ENCODE peak calls at places on chromosomes 4 and X, in nine cellular contexts. One of them, this sample, is unnamed. For H3K4me1, the result is how much of the 10 kb centered on the place peaks cover.

GRCh38 chr4:144906181-144906895 is 191.7 kb downstream of the ANAPC10 start:
- DNase-seq in A549: no peak
- DNase-seq in heart right ventricle: no peak
- DNase-seq in neural progenitor cell: no peak
- DNase-seq in pancreas: no peak
- DNase-seq in CD8-positive, alpha-beta T cell: no peak
- DNase-seq in CD4-positive, alpha-beta memory T cell: no peak
- DNase-seq in iPS DF 6.9: no peak
- DNase-seq in Panc1: no peak
- DNase-seq in this sample: peak

GRCh38 chrX:22666441-22666840 is 333.3 kb upstream of the DDX53 start:
- DNase-seq in A549: no peak
- DNase-seq in heart right ventricle: peak
- DNase-seq in neural progenitor cell: peak
- DNase-seq in pancreas: no peak
- DNase-seq in CD8-positive, alpha-beta T cell: no peak
- DNase-seq in CD4-positive, alpha-beta memory T cell: no peak
- DNase-seq in iPS DF 6.9: no peak
- DNase-seq in Panc1: no peak
- DNase-seq in this sample: peak

GRCh38 chr4:15400911-15401671 is 26.7 kb upstream of the C1QTNF7 start:
- DNase-seq in A549: no peak
- DNase-seq in heart right ventricle: peak
- DNase-seq in neural progenitor cell: no peak
- DNase-seq in pancreas: no peak
- DNase-seq in CD8-positive, alpha-beta T cell: peak
- DNase-seq in CD4-positive, alpha-beta memory T cell: peak
- DNase-seq in iPS DF 6.9: no peak
- DNase-seq in Panc1: no peak
- DNase-seq in this sample: peak

GRCh38 chr4:61003301-61003700 is 196.8 kb upstream of the ADGRL3 start:
- DNase-seq in A549: no peak
- DNase-seq in heart right ventricle: no peak
- DNase-seq in neural progenitor cell: no peak
- DNase-seq in pancreas: no peak
- DNase-seq in CD8-positive, alpha-beta T cell: no peak
- DNase-seq in CD4-positive, alpha-beta memory T cell: no peak
- DNase-seq in iPS DF 6.9: no peak
- DNase-seq in Panc1: no peak
- DNase-seq in this sample: no peak

GRCh38 chr4:8323947-8324555 is 54.5 kb downstream of the HTRA3 start:
- DNase-seq in A549: no peak
- DNase-seq in heart right ventricle: peak
- DNase-seq in neural progenitor cell: no peak
- DNase-seq in pancreas: no peak
- DNase-seq in CD8-positive, alpha-beta T cell: no peak
- DNase-seq in CD4-positive, alpha-beta memory T cell: no peak
- DNase-seq in iPS DF 6.9: no peak
- DNase-seq in Panc1: no peak
- DNase-seq in this sample: no peak

GRCh38 chr4:47374477-47374876 is 89.0 kb downstream of the COMMD8 start:
- DNase-seq in A549: no peak
- DNase-seq in heart right ventricle: no peak
- DNase-seq in neural progenitor cell: no peak
- DNase-seq in pancreas: no peak
- DNase-seq in CD8-positive, alpha-beta T cell: no peak
- DNase-seq in CD4-positive, alpha-beta memory T cell: no peak
- DNase-seq in iPS DF 6.9: no peak
- DNase-seq in Panc1: peak
- DNase-seq in this sample: no peak

GRCh38 chr4:182204042-182204441 is 39.2 kb upstream of the TENM3 start:
- DNase-seq in A549: no peak
- DNase-seq in heart right ventricle: no peak
- DNase-seq in neural progenitor cell: no peak
- DNase-seq in pancreas: no peak
- DNase-seq in CD8-positive, alpha-beta T cell: no peak
- DNase-seq in CD4-positive, alpha-beta memory T cell: no peak
- DNase-seq in iPS DF 6.9: no peak
- DNase-seq in Panc1: no peak
- DNase-seq in this sample: no peak

GRCh38 chrX:135585153-135585552 is 64.7 kb downstream of the INTS6L start:
- DNase-seq in A549: no peak
- DNase-seq in heart right ventricle: no peak
- DNase-seq in neural progenitor cell: no peak
- DNase-seq in pancreas: no peak
- DNase-seq in CD8-positive, alpha-beta T cell: no peak
- DNase-seq in CD4-positive, alpha-beta memory T cell: no peak
- DNase-seq in iPS DF 6.9: no peak
- DNase-seq in Panc1: no peak
- DNase-seq in this sample: no peak

GRCh38 chr4:174563399-174563798 is 41.1 kb upstream of the HPGD start:
- DNase-seq in A549: no peak
- DNase-seq in heart right ventricle: no peak
- DNase-seq in neural progenitor cell: no peak
- DNase-seq in pancreas: no peak
- DNase-seq in CD8-positive, alpha-beta T cell: no peak
- DNase-seq in CD4-positive, alpha-beta memory T cell: no peak
- DNase-seq in iPS DF 6.9: no peak
- DNase-seq in Panc1: no peak
- DNase-seq in this sample: no peak

GRCh38 chr4:10074767-10075105 is 41.9 kb downstream of the WDR1 start:
- DNase-seq in A549: peak
- DNase-seq in heart right ventricle: no peak
- DNase-seq in neural progenitor cell: peak
- DNase-seq in pancreas: no peak
- DNase-seq in CD8-positive, alpha-beta T cell: no peak
- DNase-seq in CD4-positive, alpha-beta memory T cell: no peak
- DNase-seq in iPS DF 6.9: no peak
- DNase-seq in Panc1: no peak
- DNase-seq in this sample: no peak

GRCh38 chr4:158161561-158162354 is 11.1 kb downstream of the GASK1B start:
- DNase-seq in A549: peak
- DNase-seq in heart right ventricle: peak
- DNase-seq in neural progenitor cell: peak
- DNase-seq in pancreas: no peak
- DNase-seq in CD8-positive, alpha-beta T cell: no peak
- DNase-seq in CD4-positive, alpha-beta memory T cell: no peak
- DNase-seq in iPS DF 6.9: no peak
- DNase-seq in Panc1: no peak
- DNase-seq in this sample: peak

GRCh38 chrX:52352551-52352950 is 16.3 kb upstream of the XAGE2 start:
- DNase-seq in A549: no peak
- DNase-seq in heart right ventricle: no peak
- DNase-seq in neural progenitor cell: no peak
- DNase-seq in pancreas: no peak
- DNase-seq in CD8-positive, alpha-beta T cell: no peak
- DNase-seq in CD4-positive, alpha-beta memory T cell: no peak
- DNase-seq in iPS DF 6.9: no peak
- DNase-seq in Panc1: no peak
- DNase-seq in this sample: no peak

GRCh38 chr4:98606879-98607278 is 51.5 kb downstream of the TSPAN5 start:
- DNase-seq in A549: no peak
- DNase-seq in heart right ventricle: no peak
- DNase-seq in neural progenitor cell: no peak
- DNase-seq in pancreas: no peak
- DNase-seq in CD8-positive, alpha-beta T cell: no peak
- DNase-seq in CD4-positive, alpha-beta memory T cell: no peak
- DNase-seq in iPS DF 6.9: peak
- DNase-seq in Panc1: no peak
- DNase-seq in this sample: no peak

GRCh38 chr4:73211968-73212367 is 46.6 kb downstream of the ANKRD17 start:
- DNase-seq in A549: no peak
- DNase-seq in heart right ventricle: no peak
- DNase-seq in neural progenitor cell: no peak
- DNase-seq in pancreas: no peak
- DNase-seq in CD8-positive, alpha-beta T cell: no peak
- DNase-seq in CD4-positive, alpha-beta memory T cell: no peak
- DNase-seq in iPS DF 6.9: no peak
- DNase-seq in Panc1: no peak
- DNase-seq in this sample: no peak
- H3K4me1 ChIP-seq in A549: under half
- H3K4me1 ChIP-seq in heart right ventricle: under half
- H3K4me1 ChIP-seq in neural progenitor cell: under half
- H3K4me1 ChIP-seq in pancreas: under half
- H3K4me1 ChIP-seq in CD8-positive, alpha-beta T cell: under half
- H3K4me1 ChIP-seq in CD4-positive, alpha-beta memory T cell: under half
- H3K4me1 ChIP-seq in iPS DF 6.9: under half
- H3K4me1 ChIP-seq in Panc1: under half
- H3K4me1 ChIP-seq in this sample: under half

GRCh38 chr4:146053901-146054300 is 115.3 kb upstream of the ZNF827 start:
- DNase-seq in A549: no peak
- DNase-seq in heart right ventricle: no peak
- DNase-seq in neural progenitor cell: no peak
- DNase-seq in pancreas: no peak
- DNase-seq in CD8-positive, alpha-beta T cell: no peak
- DNase-seq in CD4-positive, alpha-beta memory T cell: no peak
- DNase-seq in iPS DF 6.9: no peak
- DNase-seq in Panc1: no peak
- DNase-seq in this sample: no peak

GRCh38 chr4:146054676-146055075 is 116.1 kb upstream of the ZNF827 start:
- DNase-seq in A549: no peak
- DNase-seq in heart right ventricle: no peak
- DNase-seq in neural progenitor cell: no peak
- DNase-seq in pancreas: no peak
- DNase-seq in CD8-positive, alpha-beta T cell: no peak
- DNase-seq in CD4-positive, alpha-beta memory T cell: no peak
- DNase-seq in iPS DF 6.9: no peak
- DNase-seq in Panc1: no peak
- DNase-seq in this sample: no peak

GRCh38 chr4:146051724-146052396 is 113.2 kb upstream of the ZNF827 start:
- DNase-seq in A549: no peak
- DNase-seq in heart right ventricle: no peak
- DNase-seq in neural progenitor cell: no peak
- DNase-seq in pancreas: no peak
- DNase-seq in CD8-positive, alpha-beta T cell: no peak
- DNase-seq in CD4-positive, alpha-beta memory T cell: no peak
- DNase-seq in iPS DF 6.9: no peak
- DNase-seq in Panc1: no peak
- DNase-seq in this sample: no peak

DNA sequence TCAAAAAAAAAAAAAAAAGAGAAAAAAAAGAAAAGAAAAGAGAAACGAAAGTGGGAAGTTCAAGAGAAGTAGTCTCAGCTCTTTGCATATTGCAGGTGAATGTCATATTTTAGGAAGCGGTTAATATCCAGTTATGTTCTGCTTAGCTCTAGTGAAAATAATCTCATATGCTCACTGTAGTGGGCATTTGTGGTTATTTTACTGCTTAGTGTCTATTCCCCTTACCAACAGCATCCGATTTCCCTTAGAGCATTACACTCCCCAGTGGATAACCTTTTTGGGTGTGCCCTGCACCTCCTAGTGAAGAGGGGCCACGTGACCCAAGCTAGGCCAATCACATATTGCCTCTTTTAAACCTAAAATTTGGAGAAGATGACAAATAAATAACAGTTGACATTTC is 111.2 kb upstream of the ZNF827 start:
- DNase-seq in A549: no peak
- DNase-seq in heart right ventricle: no peak
- DNase-seq in neural progenitor cell: no peak
- DNase-seq in pancreas: no peak
- DNase-seq in CD8-positive, alpha-beta T cell: no peak
- DNase-seq in CD4-positive, alpha-beta memory T cell: no peak
- DNase-seq in iPS DF 6.9: no peak
- DNase-seq in Panc1: no peak
- DNase-seq in this sample: no peak
- H3K4me1 ChIP-seq in A549: under half
- H3K4me1 ChIP-seq in heart right ventricle: under half
- H3K4me1 ChIP-seq in neural progenitor cell: under half
- H3K4me1 ChIP-seq in pancreas: under half
- H3K4me1 ChIP-seq in CD8-positive, alpha-beta T cell: under half
- H3K4me1 ChIP-seq in CD4-positive, alpha-beta memory T cell: under half
- H3K4me1 ChIP-seq in iPS DF 6.9: under half
- H3K4me1 ChIP-seq in Panc1: under half
- H3K4me1 ChIP-seq in this sample: under half

DNA sequence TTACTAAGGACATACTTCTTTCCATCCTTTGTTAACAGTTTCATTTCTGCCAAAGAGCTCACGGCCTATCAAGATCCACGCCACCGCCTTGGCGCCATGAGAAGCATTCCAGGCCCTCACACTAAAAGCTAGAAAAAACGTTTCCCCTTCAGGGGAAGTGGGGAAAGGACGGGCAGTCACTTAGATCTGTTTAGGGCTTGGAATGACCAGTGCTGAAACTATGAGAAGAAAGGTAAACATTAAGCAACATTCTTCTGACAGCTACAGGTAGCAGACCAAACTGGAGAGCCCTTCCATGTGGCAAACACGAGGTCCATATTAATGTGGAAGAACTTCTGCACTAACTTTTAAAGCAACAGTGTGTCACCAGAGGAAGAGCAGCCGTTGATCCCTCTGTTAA is 146.7 kb downstream of the SH3KBP1 start:
- DNase-seq in A549: no peak
- DNase-seq in heart right ventricle: no peak
- DNase-seq in neural progenitor cell: no peak
- DNase-seq in pancreas: no peak
- DNase-seq in CD8-positive, alpha-beta T cell: no peak
- DNase-seq in CD4-positive, alpha-beta memory T cell: no peak
- DNase-seq in iPS DF 6.9: no peak
- DNase-seq in Panc1: no peak
- DNase-seq in this sample: peak
- H3K4me1 ChIP-seq in A549: under half
- H3K4me1 ChIP-seq in heart right ventricle: under half
- H3K4me1 ChIP-seq in neural progenitor cell: under half
- H3K4me1 ChIP-seq in pancreas: under half
- H3K4me1 ChIP-seq in CD8-positive, alpha-beta T cell: half or more
- H3K4me1 ChIP-seq in CD4-positive, alpha-beta memory T cell: half or more
- H3K4me1 ChIP-seq in iPS DF 6.9: under half
- H3K4me1 ChIP-seq in Panc1: under half
- H3K4me1 ChIP-seq in this sample: under half

GRCh38 chr4:184473265-184473514 is 1.2 kb downstream of the IRF2 start:
- DNase-seq in A549: no peak
- DNase-seq in heart right ventricle: no peak
- DNase-seq in neural progenitor cell: no peak
- DNase-seq in pancreas: peak
- DNase-seq in CD8-positive, alpha-beta T cell: no peak
- DNase-seq in CD4-positive, alpha-beta memory T cell: no peak
- DNase-seq in iPS DF 6.9: no peak
- DNase-seq in Panc1: no peak
- DNase-seq in this sample: no peak

GRCh38 chr4:184475096-184475461 is 729 bp upstream of the IRF2 start:
- DNase-seq in A549: peak
- DNase-seq in heart right ventricle: peak
- DNase-seq in neural progenitor cell: no peak
- DNase-seq in pancreas: peak
- DNase-seq in CD8-positive, alpha-beta T cell: peak
- DNase-seq in CD4-positive, alpha-beta memory T cell: no peak
- DNase-seq in iPS DF 6.9: no peak
- DNase-seq in Panc1: no peak
- DNase-seq in this sample: peak

GRCh38 chr4:184473515-184474260 is 662 bp downstream of the IRF2 start:
- DNase-seq in A549: peak
- DNase-seq in heart right ventricle: peak
- DNase-seq in neural progenitor cell: peak
- DNase-seq in pancreas: peak
- DNase-seq in CD8-positive, alpha-beta T cell: peak
- DNase-seq in CD4-positive, alpha-beta memory T cell: peak
- DNase-seq in iPS DF 6.9: no peak
- DNase-seq in Panc1: no peak
- DNase-seq in this sample: peak

GRCh38 chr4:184472540-184473264 is 1.6 kb downstream of the IRF2 start:
- DNase-seq in A549: peak
- DNase-seq in heart right ventricle: peak
- DNase-seq in neural progenitor cell: peak
- DNase-seq in pancreas: peak
- DNase-seq in CD8-positive, alpha-beta T cell: peak
- DNase-seq in CD4-positive, alpha-beta memory T cell: peak
- DNase-seq in iPS DF 6.9: no peak
- DNase-seq in Panc1: no peak
- DNase-seq in this sample: peak

GRCh38 chr4:184474261-184475095 is at the start of gene IRF2:
- DNase-seq in A549: peak
- DNase-seq in heart right ventricle: peak
- DNase-seq in neural progenitor cell: peak
- DNase-seq in pancreas: peak
- DNase-seq in CD8-positive, alpha-beta T cell: peak
- DNase-seq in CD4-positive, alpha-beta memory T cell: peak
- DNase-seq in iPS DF 6.9: peak
- DNase-seq in Panc1: peak
- DNase-seq in this sample: peak
- H3K4me1 ChIP-seq in A549: under half
- H3K4me1 ChIP-seq in heart right ventricle: half or more
- H3K4me1 ChIP-seq in neural progenitor cell: under half
- H3K4me1 ChIP-seq in pancreas: under half
- H3K4me1 ChIP-seq in CD8-positive, alpha-beta T cell: under half
- H3K4me1 ChIP-seq in CD4-positive, alpha-beta memory T cell: half or more
- H3K4me1 ChIP-seq in iPS DF 6.9: under half
- H3K4me1 ChIP-seq in Panc1: under half
- H3K4me1 ChIP-seq in this sample: under half